ENCODE peak calls at places on chromosome 16, in ten cellular contexts. X, V, Z, W, K, Q, Y, F, H and I are unnamed samples.

GRCh38 chr16:72311426-72311825 is 139.5 kb upstream of the PMFBP1 start:
- DNase-seq in X (no peak), V (no peak), Z (peak; percentile 57), W (no peak), K (peak; percentile 13), Q (no peak), Y (no peak), F (no peak), H (no peak), I (no peak)

GRCh38 chr16:4667203-4667983 is 26.0 kb upstream of the NUDT16L1 start:
- DNase-seq in X (no peak), V (no peak), Z (no peak), W (no peak), K (no peak), Q (no peak), Y (no peak), F (no peak), H (no peak), I (no peak)

GRCh38 chr16:71794018-71794417 is 14.6 kb downstream of the AP1G1 start:
- DNase-seq in X (no peak), V (no peak), Z (no peak), W (no peak), K (no peak), Q (no peak), Y (no peak), F (no peak), H (no peak), I (no peak)

GRCh38 chr16:31461201-31461920 is 2.1 kb downstream of the ARMC5 start:
- DNase-seq in X (peak; percentile 53), V (no peak), Z (no peak), W (no peak), K (no peak), Q (no peak), Y (no peak), F (no peak), H (no peak), I (no peak)

GRCh38 chr16:2819939-2820835 is 3.1 kb downstream of the PRSS21 start:
- DNase-seq in X (peak; percentile 24), V (no peak), Z (no peak), W (no peak), K (no peak), Q (no peak), Y (no peak), F (no peak), H (no peak), I (no peak)

GRCh38 chr16:54422569-54422978 is 136.0 kb upstream of the IRX3 start:
- DNase-seq in X (no peak), V (no peak), Z (peak; percentile 12), W (no peak), K (no peak), Q (no peak), Y (no peak), F (no peak), H (no peak), I (no peak)

GRCh38 chr16:84228321-84228838 is 11.4 kb downstream of the KCNG4 start:
- DNase-seq in X (peak; percentile 93), V (peak; percentile 80), Z (peak; percentile 83), W (no peak), K (peak; percentile 89), Q (no peak), Y (peak; percentile 19), F (no peak), H (peak; percentile 84), I (peak; percentile 91)

GRCh38 chr16:14486520-14487303 is 143.3 kb downstream of the PARN start:
- DNase-seq in X (peak; percentile 90), V (peak; percentile 91), Z (peak; percentile 94), W (no peak), K (peak; percentile 94), Q (peak; percentile 89), Y (peak; percentile 98), F (no peak), H (peak; percentile 95), I (peak; percentile 94)

GRCh38 chr16:84143784-84144199 is 1.2 kb downstream of the HSDL1 start:
- DNase-seq in X (no peak), V (no peak), Z (no peak), W (no peak), K (no peak), Q (peak; percentile 29), Y (no peak), F (no peak), H (peak; percentile 68), I (no peak)

GRCh38 chr16:56303066-56303705 is 111.9 kb downstream of the GNAO1 start:
- DNase-seq in X (no peak), V (no peak), Z (no peak), W (no peak), K (no peak), Q (no peak), Y (no peak), F (no peak), H (no peak), I (no peak)

DNA sequence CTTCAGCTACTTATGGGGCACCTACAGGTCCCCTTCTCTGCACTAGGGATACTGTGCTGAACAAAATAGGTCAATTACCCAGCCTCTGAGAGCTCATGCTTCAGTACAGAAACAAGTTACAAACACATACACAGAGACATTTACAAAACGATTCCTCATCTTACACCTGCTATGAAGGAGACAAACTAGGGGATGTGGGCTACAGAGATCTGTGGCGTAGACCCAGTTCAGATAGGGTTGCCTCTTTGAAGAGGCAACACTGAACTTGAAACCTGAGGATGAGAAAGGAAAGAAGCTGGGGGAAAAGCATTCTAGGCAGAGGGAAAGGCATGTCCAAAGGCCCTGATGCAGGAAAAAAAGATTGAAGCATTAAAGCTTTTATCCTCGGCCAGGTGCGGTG is 5.2 kb downstream of the IL21R start:
- DNase-seq in X (no peak), V (no peak), Z (no peak), W (no peak), K (no peak), Q (no peak), Y (no peak), F (peak; percentile 55), H (no peak), I (no peak)
- H3K4me1 ChIP-seq in X (peaks cover 3% of the 10 kb centered on the region), V (no peaks in the 10 kb centered on the region), Z (peaks cover 15% of the 10 kb centered on the region), W (peaks cover 63% of the 10 kb centered on the region), K (peaks cover 15% of the 10 kb centered on the region), Q (no peaks in the 10 kb centered on the region), Y (peaks cover 34% of the 10 kb centered on the region), F (peaks cover 63% of the 10 kb centered on the region), H (peaks cover 3% of the 10 kb centered on the region), I (no peaks in the 10 kb centered on the region)

GRCh38 chr16:50924759-50925545 is 183.1 kb downstream of the CYLD start:
- DNase-seq in X (no peak), V (no peak), Z (no peak), W (no peak), K (no peak), Q (no peak), Y (no peak), F (no peak), H (no peak), I (no peak)
- H3K27ac ChIP-seq in X (no peak overlapping the region), V (no peak overlapping the region), Z (no peak overlapping the region), W (no peak overlapping the region), K (no peak overlapping the region), Q (no peak overlapping the region), Y (no peak overlapping the region), F (no peak overlapping the region), H (no peak overlapping the region), I (no peak overlapping the region)

GRCh38 chr16:27301236-27301861 is 12.4 kb upstream of the IL4R start:
- DNase-seq in X (no peak), V (no peak), Z (no peak), W (no peak), K (no peak), Q (no peak), Y (no peak), F (no peak), H (no peak), I (no peak)

GRCh38 chr16:27303256-27304100 is 10.3 kb upstream of the IL4R start:
- DNase-seq in X (peak; percentile 27), V (no peak), Z (no peak), W (no peak), K (no peak), Q (no peak), Y (no peak), F (no peak), H (no peak), I (no peak)

GRCh38 chr16:27302126-27302525 is 11.6 kb upstream of the IL4R start:
- DNase-seq in X (peak; percentile 5), V (no peak), Z (no peak), W (no peak), K (no peak), Q (no peak), Y (no peak), F (no peak), H (no peak), I (no peak)

GRCh38 chr16:27293343-27293742 is 20.4 kb upstream of the IL4R start:
- DNase-seq in X (no peak), V (no peak), Z (no peak), W (no peak), K (no peak), Q (no peak), Y (no peak), F (no peak), H (no peak), I (no peak)

DNA sequence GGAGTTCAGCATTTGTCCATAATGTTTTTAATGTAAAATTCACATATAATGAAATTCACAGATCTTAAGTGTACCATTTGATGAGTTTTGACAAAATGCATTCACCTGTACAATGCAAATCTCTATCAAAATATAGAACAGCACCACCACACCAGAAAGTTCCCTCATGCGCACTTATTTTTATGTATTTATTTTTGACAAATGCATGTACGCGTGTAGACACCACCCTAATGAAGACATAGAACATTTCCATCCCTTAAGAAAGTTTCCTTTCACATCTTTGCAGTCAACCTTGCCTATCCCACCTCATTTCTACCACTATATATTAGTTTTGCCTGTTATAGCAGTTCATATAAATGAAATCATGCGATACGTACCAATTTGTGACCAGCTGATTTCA is 15.6 kb upstream of the IL4R start:
- DNase-seq in X (no peak), V (no peak), Z (no peak), W (no peak), K (no peak), Q (no peak), Y (no peak), F (no peak), H (no peak), I (no peak)
- H3K4me1 ChIP-seq in X (no peaks in the 10 kb centered on the region), V (no peaks in the 10 kb centered on the region), Z (no peaks in the 10 kb centered on the region), W (no peaks in the 10 kb centered on the region), K (no peaks in the 10 kb centered on the region), Q (no peaks in the 10 kb centered on the region), Y (no peaks in the 10 kb centered on the region), F (no peaks in the 10 kb centered on the region), H (no peaks in the 10 kb centered on the region), I (no peaks in the 10 kb centered on the region)

GRCh38 chr16:27314161-27314723 is 468 bp downstream of the IL4R start:
- DNase-seq in X (peak; percentile 83), V (peak; percentile 59), Z (peak; percentile 93), W (peak; percentile 4), K (peak; percentile 97), Q (peak; percentile 64), Y (peak; percentile 63), F (peak; percentile 42), H (peak; percentile 37), I (peak; percentile 72)

GRCh38 chr16:27316038-27316680 is 2.4 kb downstream of the IL4R start:
- DNase-seq in X (no peak), V (no peak), Z (no peak), W (no peak), K (no peak), Q (no peak), Y (no peak), F (no peak), H (no peak), I (no peak)

GRCh38 chr16:27313422-27314160 is at the start of gene IL4R:
- DNase-seq in X (peak; percentile 91), V (peak; percentile 62), Z (peak; percentile 69), W (peak; percentile 19), K (peak; percentile 77), Q (peak; percentile 70), Y (peak; percentile 94), F (peak; percentile 71), H (peak; percentile 67), I (peak; percentile 81)

GRCh38 chr16:27315333-27316037 is 1.7 kb downstream of the IL4R start:
- DNase-seq in X (peak; percentile 78), V (peak; percentile 65), Z (peak; percentile 62), W (peak; percentile 19), K (peak; percentile 65), Q (peak; percentile 68), Y (peak; percentile 81), F (peak; percentile 42), H (peak; percentile 13), I (peak; percentile 91)

GRCh38 chr16:27314986-27315332 is 1.2 kb downstream of the IL4R start:
- DNase-seq in X (peak; percentile 63), V (no peak), Z (no peak), W (no peak), K (no peak), Q (no peak), Y (no peak), F (no peak), H (no peak), I (no peak)
- H3K27ac ChIP-seq in X (peak overlapping the region; percentile 97), V (no peak overlapping the region), Z (peak overlapping the region; percentile 82), W (peak overlapping the region; percentile 83), K (peak overlapping the region; percentile 80), Q (no peak overlapping the region), Y (peak overlapping the region; percentile 20), F (peak overlapping the region; percentile 89), H (no peak overlapping the region), I (peak overlapping the region; percentile 53)